ENCODE peak calls at places on chromosomes 11 and 22, in four cellular contexts. F is vagina, D is HCT116, G is H1. E is an unnamed sample.

GRCh38 chr11:12502041-12502440 is 124.7 kb downstream of the PARVA start:
- DNase-seq in F (no peak), D (no peak), G (no peak), E (no peak)

GRCh38 chr22:47053865-47054185 is 291.4 kb downstream of the TBC1D22A start:
- DNase-seq in F (no peak), D (no peak), G (no peak), E (no peak)

GRCh38 chr22:23137905-23138520 is 3.8 kb downstream of the RSPH14 start:
- DNase-seq in F (no peak), D (no peak), G (no peak), E (no peak)

GRCh38 chr11:78310500-78310909 is 107.1 kb downstream of the GAB2 start:
- DNase-seq in F (no peak), D (no peak), G (no peak), E (no peak)

GRCh38 chr11:10943968-10944367 is 86.1 kb upstream of the ZBED5 start:
- DNase-seq in F (no peak), D (no peak), G (no peak), E (no peak)

GRCh38 chr11:12706531-12707499 is 32.6 kb downstream of the TEAD1 start:
- DNase-seq in F (no peak), D (no peak), G (no peak), E (no peak)

GRCh38 chr22:39292002-39292401 is 27.4 kb downstream of the RPL3 start:
- DNase-seq in F (no peak), D (no peak), G (no peak), E (no peak)

GRCh38 chr11:128904872-128905344 is 13.8 kb downstream of the KCNJ5 start:
- DNase-seq in F (no peak), D (no peak), G (no peak), E (peak)

GRCh38 chr11:92123540-92123939 is 101.1 kb upstream of the FAT3 start:
- DNase-seq in F (no peak), D (no peak), G (no peak), E (no peak)

GRCh38 chr11:47724041-47724729 is 9.0 kb upstream of the AGBL2 start:
- DNase-seq in F (no peak), D (no peak), G (no peak), E (no peak)

GRCh38 chr11:33044281-33044680 is 4.9 kb downstream of the TCP11L1 start:
- DNase-seq in F (no peak), D (no peak), G (no peak), E (no peak)

GRCh38 chr11:91239359-91239758 is 985.3 kb upstream of the FAT3 start:
- DNase-seq in F (no peak), D (no peak), G (peak), E (no peak)

GRCh38 chr11:117521974-117522373 is 194.3 kb downstream of the CEP164 start:
- DNase-seq in F (no peak), D (no peak), G (no peak), E (no peak)

GRCh38 chr22:23216331-23217170 is 36.2 kb downstream of the BCR start:
- DNase-seq in F (no peak), D (no peak), G (no peak), E (no peak)

GRCh38 chr11:87463486-87464102 is 425.9 kb downstream of the TMEM135 start:
- DNase-seq in F (no peak), D (peak), G (no peak), E (no peak)

GRCh38 chr22:35064664-35065063 is 1.3 kb upstream of the ISX start:
- DNase-seq in F (no peak), D (no peak), G (no peak), E (no peak)

GRCh38 chr11:46332568-46333128 is 14.6 kb upstream of the DGKZ start:
- DNase-seq in F (no peak), D (no peak), G (no peak), E (no peak)

GRCh38 chr11:80388536-80388935 is 947.7 kb upstream of the TENM4 start:
- DNase-seq in F (no peak), D (no peak), G (no peak), E (no peak)

GRCh38 chr11:1060885-1061616 is 13.6 kb upstream of the MUC2 start:
- DNase-seq in F (no peak), D (peak), G (no peak), E (no peak)

GRCh38 chr11:87443707-87444106 is 406.0 kb downstream of the TMEM135 start:
- DNase-seq in F (no peak), D (no peak), G (no peak), E (no peak)

GRCh38 chr22:22171357-22172218 is 73.0 kb upstream of the VPREB1 start:
- DNase-seq in F (no peak), D (peak), G (no peak), E (no peak)

DNA sequence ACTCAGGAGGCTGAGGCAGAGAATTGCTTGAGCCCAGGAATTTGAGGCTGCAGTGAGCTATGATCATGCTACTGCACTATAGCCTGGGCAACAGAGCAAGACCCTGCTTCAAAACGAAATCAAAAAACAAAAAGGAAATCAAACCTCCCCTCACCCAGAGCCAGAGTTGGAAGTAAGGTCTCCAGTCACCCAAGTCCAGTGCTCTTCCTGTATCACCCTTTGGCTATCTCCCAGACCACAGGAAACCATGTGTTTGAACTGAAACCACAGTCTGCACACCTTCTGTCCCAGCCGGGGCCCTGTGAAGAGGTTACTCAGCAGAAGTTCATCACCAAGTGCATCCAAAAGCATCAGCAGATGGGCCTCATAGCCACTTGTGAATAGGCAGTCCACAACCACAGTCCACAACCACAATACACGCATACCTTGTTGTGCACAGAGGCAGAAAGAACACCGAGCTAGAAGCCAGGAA is 4.6 kb downstream of the MYH9 start:
- DNase-seq in F (no peak), D (no peak), G (no peak), E (no peak)
- TF ChIP-seq POLR2A in F (no peak), D (no peak), G (peak), E (no peak)

GRCh38 chr22:49659281-49659923 is 168.3 kb downstream of the BRD1 start:
- DNase-seq in F (no peak), D (no peak), G (no peak), E (no peak)

GRCh38 chr22:49656291-49656851 is 171.3 kb downstream of the BRD1 start:
- DNase-seq in F (no peak), D (no peak), G (no peak), E (no peak)

GRCh38 chr22:49658902-49659280 is 168.8 kb downstream of the BRD1 start:
- DNase-seq in F (no peak), D (no peak), G (no peak), E (no peak)

GRCh38 chr22:49657974-49658550 is 169.6 kb downstream of the BRD1 start:
- DNase-seq in F (no peak), D (no peak), G (no peak), E (no peak)

GRCh38 chr22:49657275-49657973 is 170.2 kb downstream of the BRD1 start:
- DNase-seq in F (no peak), D (peak), G (no peak), E (peak)
- TF ChIP-seq POLR2AphosphoS5 in F (peak), D (peak), G (no peak), E (no peak)

GRCh38 chr11:61718613-61719302 is 33.7 kb upstream of the MYRF start:
- DNase-seq in F (no peak), D (no peak), G (no peak), E (no peak)
- TF ChIP-seq CTCF in F (no peak), D (no peak), G (no peak), E (no peak)

DNA sequence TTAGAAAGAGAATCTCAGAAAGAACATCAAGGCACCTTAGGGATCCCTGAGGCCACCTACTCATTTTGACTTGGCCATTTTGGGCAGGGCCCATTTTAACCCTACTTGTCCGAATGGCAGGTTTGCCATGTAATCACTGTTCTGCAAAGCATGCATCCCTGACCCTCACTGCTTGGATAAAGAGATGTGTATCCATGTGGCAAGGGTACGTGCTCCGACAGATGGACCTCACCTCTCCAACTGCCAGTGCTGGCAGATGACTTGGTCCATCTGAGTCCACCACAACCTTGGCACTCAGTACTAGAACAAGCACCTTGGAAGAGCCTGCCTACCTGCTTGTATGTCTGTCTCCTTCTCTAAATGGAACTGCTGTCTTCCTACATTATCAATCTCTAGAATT is 139.4 kb downstream of the SPATA19 start:
- DNase-seq in F (peak), D (no peak), G (no peak), E (no peak)
- TF ChIP-seq POLR2A in F (no peak), D (no peak), G (no peak), E (no peak)

DNA sequence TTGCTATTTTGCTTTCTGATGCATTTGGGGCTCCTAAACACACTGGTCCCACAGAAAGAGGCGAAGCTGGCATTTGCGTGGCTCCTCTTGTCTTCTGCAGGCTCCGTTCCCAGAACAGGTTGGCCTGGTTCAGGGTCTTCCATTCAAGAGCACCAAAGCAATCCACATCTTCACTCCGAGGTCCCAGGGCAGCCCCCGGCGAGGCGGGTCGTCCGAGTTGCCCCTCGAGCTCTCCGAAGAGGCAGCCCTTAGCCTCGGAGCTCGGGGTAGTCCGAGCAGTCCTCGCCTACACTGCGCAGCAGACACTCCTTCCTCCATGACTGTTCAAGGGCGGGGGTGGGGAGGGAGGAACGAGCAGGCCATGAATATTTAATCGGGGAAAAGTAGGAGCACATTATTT is 321.3 kb downstream of the BLID start:
- DNase-seq in F (no peak), D (no peak), G (no peak), E (no peak)
- TF ChIP-seq POLR2AphosphoS5 in F (no peak), D (no peak), G (no peak), E (no peak)

DNA sequence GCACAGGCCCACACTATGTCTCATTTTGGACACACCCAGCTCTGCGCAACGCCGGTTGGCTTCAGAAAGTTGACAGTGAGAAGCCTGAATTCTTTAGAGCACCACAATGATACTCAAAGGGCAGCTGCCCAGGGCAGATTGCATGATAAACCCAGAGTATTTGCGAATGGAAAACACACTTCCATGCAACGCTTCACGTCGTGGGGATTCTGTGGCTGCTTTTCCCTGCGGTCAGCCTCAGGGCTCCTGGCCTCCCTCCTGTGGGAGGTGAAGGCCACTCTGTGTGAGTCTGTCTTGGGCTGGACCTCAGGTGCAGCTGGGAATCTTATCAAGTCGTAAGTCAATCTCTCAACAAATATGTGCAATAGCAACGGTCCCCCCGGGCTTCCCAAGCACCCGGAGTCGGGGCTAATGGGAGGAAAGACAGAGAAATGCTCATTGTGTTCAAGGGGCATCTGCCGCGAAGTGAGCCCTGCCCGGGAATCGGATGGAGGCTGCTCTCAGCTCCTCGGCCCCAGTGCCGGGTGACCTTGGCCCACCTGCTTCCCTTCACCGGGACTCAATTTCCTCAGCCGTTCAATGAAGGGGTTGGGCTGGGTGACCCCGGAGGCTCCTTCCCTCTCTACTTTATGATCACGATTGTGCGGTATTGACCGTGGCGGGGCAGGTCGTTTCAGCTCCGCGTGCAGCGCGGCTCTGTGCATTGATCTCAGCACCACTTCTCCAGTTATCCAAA is 623.6 kb downstream of the BRD1 start:
- DNase-seq in F (no peak), D (no peak), G (no peak), E (no peak)
- TF ChIP-seq CTCF in F (no peak), D (no peak), G (no peak), E (no peak)